ENCODE peak calls at places on chromosomes 13 and 19, in seven cellular contexts. Z, W, D, R, B, N and L are unnamed samples.

GRCh38 chr13:42119875-42120274 is 71.4 kb downstream of the DGKH start:
- DNase-seq in R (no peak), Z (no peak), N (no peak), B (no peak), W (no peak), D (no peak), L (no peak)

GRCh38 chr19:19537321-19538048 is 580 bp upstream of the CILP2 start:
- DNase-seq in B (no peak), D (no peak), W (no peak), N (no peak), R (no peak), Z (no peak), L (no peak)

GRCh38 chr13:74115138-74115537 is 19.1 kb downstream of the KLF12 start:
- DNase-seq in R (no peak), W (no peak), D (no peak), N (peak; percentile 78), Z (no peak), B (no peak), L (no peak)

GRCh38 chr19:17333611-17334413 is 843 bp downstream of the ANO8 start:
- DNase-seq in B (no peak), R (peak; percentile 50), N (peak; percentile 80), Z (peak; percentile 85), W (no peak), D (no peak), L (peak; percentile 76)

GRCh38 chr13:75135325-75135825 is 346.6 kb downstream of the TBC1D4 start:
- DNase-seq in N (peak; percentile 93), Z (no peak), B (no peak), D (no peak), W (no peak), R (no peak), L (peak; percentile 9)

GRCh38 chr13:109610517-109610916 is 175.9 kb downstream of the IRS2 start:
- DNase-seq in B (peak; percentile 5), R (peak; percentile 50), D (no peak), W (peak; percentile 51), N (no peak), Z (peak; percentile 58), L (peak; percentile 51)

GRCh38 chr13:32381539-32381938 is 46.4 kb downstream of the N4BP2L1 start:
- DNase-seq in N (peak; percentile 37), W (no peak), R (peak; percentile 71), Z (peak; percentile 9), B (peak; percentile 39), D (peak; percentile 15), L (peak; percentile 24)

GRCh38 chr19:35513975-35514809 is 743 bp upstream of the DMKN start:
- DNase-seq in D (no peak), W (no peak), Z (no peak), R (peak; percentile 27), B (no peak), N (no peak), L (no peak)

GRCh38 chr19:45781282-45782161 is 768 bp downstream of the DMPK start:
- DNase-seq in B (no peak), D (no peak), Z (no peak), W (peak; percentile 50), N (no peak), R (no peak), L (no peak)

GRCh38 chr19:343941-344624 is 513 bp downstream of the MIER2 start:
- DNase-seq in Z (peak; percentile 35), D (peak; percentile 39), W (no peak), N (no peak), R (peak; percentile 81), B (no peak), L (peak; percentile 39)

GRCh38 chr19:4575267-4575793 is 15.8 kb upstream of the SEMA6B start:
- DNase-seq in W (peak; percentile 85), D (no peak), N (peak; percentile 89), R (peak; percentile 36), Z (no peak), B (no peak), L (peak; percentile 76)

GRCh38 chr19:41431426-41432386 is 4.5 kb upstream of the B3GNT8 start:
- DNase-seq in B (no peak), Z (no peak), D (no peak), R (no peak), W (peak; percentile 92), N (peak; percentile 31), L (peak; percentile 36)

GRCh38 chr13:27500806-27501534 is 50.6 kb upstream of the MTIF3 start:
- DNase-seq in B (no peak), R (no peak), Z (no peak), D (no peak), N (no peak), W (no peak), L (no peak)

GRCh38 chr13:95288899-95289500 is 12.3 kb downstream of the ABCC4 start:
- DNase-seq in R (no peak), D (no peak), Z (no peak), B (no peak), W (no peak), N (no peak), L (no peak)

GRCh38 chr13:83162493-83162892 is 719.8 kb downstream of the SLITRK1 start:
- DNase-seq in B (no peak), D (no peak), R (peak; percentile 24), Z (no peak), N (peak; percentile 17), W (no peak), L (peak; percentile 3)

GRCh38 chr13:42990147-42990990 is 1.7 kb downstream of the EPSTI1 start:
- DNase-seq in W (no peak), Z (no peak), N (peak; percentile 57), B (no peak), R (no peak), D (no peak), L (no peak)

GRCh38 chr13:28837111-28837510 is 17.0 kb downstream of the MTUS2 start:
- DNase-seq in W (no peak), R (no peak), B (no peak), D (no peak), N (no peak), Z (no peak), L (no peak)

GRCh38 chr13:90640976-90641375 is 706.5 kb upstream of the MIR17HG start:
- DNase-seq in R (no peak), D (no peak), N (no peak), W (no peak), B (no peak), Z (no peak), L (peak; percentile 4)

GRCh38 chr19:35911173-35911572 is 3.1 kb upstream of the TYROBP start:
- DNase-seq in Z (no peak), D (no peak), B (no peak), W (no peak), N (no peak), R (peak; percentile 55), L (no peak)

GRCh38 chr19:9011875-9012274 is 1.7 kb upstream of the MUC16 start:
- DNase-seq in B (no peak), N (no peak), Z (no peak), R (no peak), W (no peak), D (no peak), L (no peak)

GRCh38 chr19:3606690-3607289 is at the start of gene TBXA2R:
- DNase-seq in W (peak; percentile 86), R (peak; percentile 64), B (no peak), Z (no peak), N (peak; percentile 43), D (no peak), L (peak; percentile 72)

GRCh38 chr19:2544576-2545415 is 68.9 kb downstream of the GADD45B start:
- DNase-seq in R (no peak), Z (no peak), N (no peak), B (no peak), D (no peak), W (no peak), L (no peak)

GRCh38 chr19:2540646-2541454 is 64.9 kb downstream of the GADD45B start:
- DNase-seq in R (peak; percentile 98), B (peak; percentile 84), D (peak; percentile 93), N (peak; percentile 97), Z (no peak), W (peak; percentile 94), L (peak; percentile 93)

GRCh38 chr19:2546128-2547032 is 70.5 kb downstream of the GADD45B start:
- DNase-seq in B (no peak), D (peak; percentile 67), W (peak; percentile 91), Z (no peak), R (peak; percentile 90), N (no peak), L (no peak)

GRCh38 chr19:2542341-2543069 is 66.6 kb downstream of the GADD45B start:
- DNase-seq in D (no peak), B (no peak), W (no peak), R (no peak), N (peak; percentile 71), Z (no peak), L (no peak)

GRCh38 chr19:2543463-2544442 is 67.8 kb downstream of the GADD45B start:
- DNase-seq in D (peak; percentile 89), W (peak; percentile 97), Z (peak; percentile 65), B (peak; percentile 57), R (peak; percentile 97), N (peak; percentile 98), L (peak; percentile 98)
- H3K4me3 ChIP-seq in D (peak overlapping the region; percentile 35), W (peak overlapping the region; percentile 46), Z (no peak overlapping the region), B (no peak overlapping the region), R (peak overlapping the region; percentile 28), N (peak overlapping the region; percentile 5), L (no peak overlapping the region)

DNA sequence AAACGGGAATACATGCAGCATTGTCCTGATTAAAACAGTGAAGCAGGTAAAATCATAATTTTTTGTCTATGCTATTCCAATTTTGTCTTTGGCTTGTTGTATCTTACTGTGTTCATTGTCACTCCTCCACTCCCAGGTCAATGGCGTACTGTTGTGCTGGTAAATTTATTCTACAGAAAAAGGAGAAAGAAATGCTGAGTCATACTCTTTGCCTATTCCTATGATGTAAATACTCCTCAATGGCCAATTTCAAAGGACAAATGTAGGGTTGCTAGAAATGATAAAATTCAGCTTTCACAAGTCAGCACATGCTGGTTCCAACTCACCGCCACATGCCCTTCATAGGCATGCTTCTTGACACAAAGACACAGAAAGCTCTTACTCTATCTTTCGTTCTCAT is 694.4 kb upstream of the PCDH20 start:
- DNase-seq in N (no peak), W (no peak), B (no peak), Z (no peak), D (no peak), R (no peak), L (no peak)
- H3K4me1 ChIP-seq in N (no peaks in the 10 kb centered on the region), W (no peaks in the 10 kb centered on the region), B (no peaks in the 10 kb centered on the region), Z (no peaks in the 10 kb centered on the region), D (no peaks in the 10 kb centered on the region), R (no peaks in the 10 kb centered on the region), L (no peaks in the 10 kb centered on the region)

GRCh38 chr13:97020689-97021240 is 26.5 kb upstream of the OXGR1 start:
- DNase-seq in D (no peak), N (no peak), B (no peak), R (no peak), Z (no peak), W (no peak), L (no peak)

GRCh38 chr13:97020194-97020593 is 25.9 kb upstream of the OXGR1 start:
- DNase-seq in R (no peak), D (no peak), Z (no peak), B (no peak), W (no peak), N (no peak), L (no peak)

GRCh38 chr13:97015661-97016350 is 21.5 kb upstream of the OXGR1 start:
- DNase-seq in N (no peak), Z (peak; percentile 53), R (no peak), B (no peak), W (no peak), D (no peak), L (no peak)

GRCh38 chr13:97017322-97017721 is 23.0 kb upstream of the OXGR1 start:
- DNase-seq in Z (no peak), B (no peak), N (no peak), R (no peak), W (no peak), D (no peak), L (no peak)

GRCh38 chr13:97018029-97018819 is 23.9 kb upstream of the OXGR1 start:
- DNase-seq in Z (peak; percentile 52), W (no peak), N (peak; percentile 61), B (no peak), R (peak; percentile 67), D (no peak), L (peak; percentile 63)
- H3K4me3 ChIP-seq in Z (no peak overlapping the region), W (no peak overlapping the region), N (no peak overlapping the region), B (no peak overlapping the region), R (peak overlapping the region; percentile 38), D (no peak overlapping the region), L (no peak overlapping the region)

GRCh38 chr19:13103961-13104847 is 1.5 kb upstream of the LYL1 start:
- DNase-seq in B (no peak), R (peak; percentile 64), Z (peak; percentile 53), N (no peak), D (no peak), W (peak; percentile 89), L (no peak)
- H3K4me1 ChIP-seq in B (peaks cover 4% of the 10 kb centered on the region), R (peaks cover 3% of the 10 kb centered on the region), Z (peaks cover 27% of the 10 kb centered on the region), N (peaks cover 10% of the 10 kb centered on the region), D (peaks cover 9% of the 10 kb centered on the region), W (peaks cover 31% of the 10 kb centered on the region), L (no peaks in the 10 kb centered on the region)